ENCODE peak calls at places on chromosomes 7 and 10, in eight cellular contexts. A is PC-3; R is heart right ventricle; L is thoracic aorta; H is AG09309; J is Calu3; W is CD8-positive, alpha-beta T cell; E is A549. F is an unnamed sample.
A peak's percentile ranks its signal among the peaks of the same experiment; 100 is the strongest.

GRCh38 chr7:16603633-16604032 is 41.9 kb downstream of the ANKMY2 start:
- DNase-seq in A (no peak), R (no peak), L (no peak), H (no peak), J (peak; percentile 56), W (no peak), E (no peak), F (no peak)

GRCh38 chr7:155543011-155543881 is 3.1 kb downstream of the CNPY1 start:
- DNase-seq in A (no peak), R (no peak), L (no peak), H (no peak), J (no peak), W (no peak), E (no peak), F (no peak)

GRCh38 chr10:73225518-73225917 is 21.5 kb downstream of the DNAJC9 start:
- DNase-seq in A (peak; percentile 77), R (no peak), L (no peak), H (no peak), J (no peak), W (no peak), E (no peak), F (no peak)

GRCh38 chr10:129509835-129510234 is 42.8 kb downstream of the MGMT start:
- DNase-seq in A (no peak), R (no peak), L (no peak), H (no peak), J (no peak), W (no peak), E (no peak), F (no peak)

GRCh38 chr7:105589221-105590077 is 8.2 kb upstream of the EFCAB10 start:
- DNase-seq in A (peak; percentile 92), R (peak; percentile 38), L (no peak), H (peak; percentile 54), J (peak; percentile 60), W (peak; percentile 39), E (peak; percentile 79), F (no peak)

GRCh38 chr10:21518629-21519321 is 6.7 kb downstream of the SKIDA1 start:
- DNase-seq in A (peak; percentile 7), R (no peak), L (no peak), H (no peak), J (no peak), W (no peak), E (peak; percentile 33), F (no peak)

GRCh38 chr10:124998624-124999291 is 56.8 kb downstream of the ZRANB1 start:
- DNase-seq in A (no peak), R (peak; percentile 3), L (no peak), H (no peak), J (no peak), W (no peak), E (no peak), F (no peak)

GRCh38 chr10:63429280-63429679 is 36.5 kb downstream of the JMJD1C start:
- DNase-seq in A (peak; percentile 65), R (no peak), L (no peak), H (peak; percentile 55), J (no peak), W (no peak), E (no peak), F (no peak)

GRCh38 chr7:151058766-151059361 is 525 bp upstream of the SLC4A2 start:
- DNase-seq in A (peak; percentile 30), R (no peak), L (no peak), H (no peak), J (no peak), W (no peak), E (peak; percentile 33), F (no peak)

GRCh38 chr10:22959292-22959691 is 31.4 kb downstream of the ARMC3 start:
- DNase-seq in A (no peak), R (no peak), L (no peak), H (no peak), J (no peak), W (no peak), E (no peak), F (no peak)

GRCh38 chr7:6346581-6346980 is 74.2 kb upstream of the CYTH3 start:
- DNase-seq in A (no peak), R (no peak), L (no peak), H (no peak), J (no peak), W (no peak), E (no peak), F (no peak)

GRCh38 chr10:128178319-128178937 is 52.2 kb upstream of the MKI67 start:
- DNase-seq in A (peak; percentile 54), R (no peak), L (no peak), H (no peak), J (peak; percentile 48), W (peak; percentile 46), E (peak; percentile 68), F (no peak)

GRCh38 chr7:2560175-2560695 is 1.5 kb downstream of the IQCE start:
- DNase-seq in A (peak; percentile 6), R (no peak), L (no peak), H (no peak), J (peak; percentile 53), W (no peak), E (no peak), F (no peak)

GRCh38 chr7:32936686-32937085 is 20.6 kb upstream of the FKBP9 start:
- DNase-seq in A (no peak), R (no peak), L (no peak), H (no peak), J (no peak), W (no peak), E (no peak), F (no peak)
- TF ChIP-seq CTCF in A (no peak), R (no peak), L (no peak), H (no peak), J (no peak), W (no peak), E (no peak), F (no peak)

GRCh38 chr7:152351168-152351567 is 84.6 kb downstream of the KMT2C start:
- DNase-seq in A (no peak), R (no peak), L (no peak), H (no peak), J (no peak), W (no peak), E (no peak), F (no peak)
- TF ChIP-seq CTCF in A (no peak), R (no peak), L (no peak), H (no peak), J (no peak), W (no peak), E (no peak), F (no peak)

GRCh38 chr10:14889318-14889717 is 10.7 kb downstream of the SUV39H2 start:
- DNase-seq in A (peak; percentile 6), R (no peak), L (no peak), H (no peak), J (no peak), W (no peak), E (peak; percentile 32), F (no peak)
- TF ChIP-seq CTCF in A (peak; percentile 38), R (no peak), L (no peak), H (peak; percentile 31), J (peak; percentile 25), W (no peak), E (no peak), F (peak; percentile 4)

DNA sequence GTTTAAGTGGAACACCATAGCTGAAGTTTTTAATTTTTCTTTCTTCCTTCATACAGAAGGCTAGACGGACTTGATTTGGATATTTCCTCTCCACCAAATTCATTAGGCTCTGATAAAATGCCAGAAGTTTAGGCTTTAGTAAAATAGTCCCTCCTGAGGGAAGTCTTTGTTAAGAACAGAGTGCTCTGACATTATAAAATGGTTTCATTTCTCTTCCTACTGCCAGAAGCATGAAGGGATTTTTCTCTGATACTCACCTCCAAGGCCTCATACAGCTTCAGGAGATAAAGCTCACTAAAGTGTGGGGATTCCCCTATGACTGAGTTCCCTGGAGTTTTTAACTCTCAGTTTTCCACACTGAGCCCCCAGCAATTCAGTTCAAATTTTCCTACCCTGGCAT is 1489.6 kb downstream of the REEP3 start:
- DNase-seq in A (no peak), R (no peak), L (no peak), H (no peak), J (no peak), W (no peak), E (no peak), F (no peak)
- TF ChIP-seq CTCF in A (no peak), R (no peak), L (no peak), H (no peak), J (no peak), W (no peak), E (no peak), F (no peak)

GRCh38 chr7:103987455-103987854 is 2.0 kb downstream of the RELN start:
- DNase-seq in A (no peak), R (no peak), L (no peak), H (no peak), J (no peak), W (no peak), E (no peak), F (no peak)
- TF ChIP-seq CTCF in A (no peak), R (no peak), L (no peak), H (no peak), J (no peak), W (no peak), E (no peak), F (no peak)

DNA sequence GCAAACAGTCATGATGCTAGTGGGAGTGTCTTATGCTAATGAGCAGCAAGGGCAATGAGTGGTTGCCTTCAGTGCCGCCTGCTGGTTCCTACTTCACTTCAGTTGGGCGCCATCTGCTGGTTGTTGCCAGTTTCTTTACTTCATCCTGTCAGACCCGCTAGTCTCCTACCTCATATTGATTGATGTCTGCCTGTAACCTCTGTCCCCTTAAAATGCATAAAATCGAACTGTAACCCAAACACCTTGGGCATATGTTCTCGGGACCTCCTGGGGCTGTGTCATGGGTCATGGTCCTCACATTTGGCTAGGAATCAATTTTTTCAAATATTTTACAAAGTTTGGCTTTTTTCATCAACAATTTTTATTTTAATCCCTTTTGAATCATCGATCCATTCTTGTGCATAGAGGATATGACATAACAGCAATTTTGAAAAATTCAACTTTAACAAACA is 62.8 kb upstream of the C7orf33 start:
- DNase-seq in A (peak; percentile 84), R (peak; percentile 76), L (no peak), H (peak; percentile 63), J (peak; percentile 80), W (peak; percentile 87), E (peak; percentile 92), F (peak; percentile 30)
- TF ChIP-seq CTCF in A (peak; percentile 90), R (peak; percentile 54), L (peak; percentile 37), H (peak; percentile 76), J (peak; percentile 54), W (peak; percentile 71), E (peak; percentile 86), F (peak; percentile 27)